ENCODE peak calls at places on chromosomes 4 and X, in four cellular contexts. One of them, this sample, is unnamed.

GRCh38 chr4:31059753-31060522 is 339.8 kb downstream of the PCDH7 start:
- DNase-seq in H1: no peak
- DNase-seq in GM12878: no peak
- DNase-seq in K562: no peak
- DNase-seq in this sample: no peak

GRCh38 chr4:53744446-53745160 is 153.3 kb upstream of the LNX1 start:
- DNase-seq in H1: no peak
- DNase-seq in GM12878: no peak
- DNase-seq in K562: no peak
- DNase-seq in this sample: no peak

GRCh38 chr4:179804440-179804839 is 2362.2 kb upstream of the AGA start:
- DNase-seq in H1: no peak
- DNase-seq in GM12878: no peak
- DNase-seq in K562: no peak
- DNase-seq in this sample: no peak

GRCh38 chr4:183860726-183861125 is 44.4 kb upstream of the STOX2 start:
- DNase-seq in H1: no peak
- DNase-seq in GM12878: no peak
- DNase-seq in K562: no peak
- DNase-seq in this sample: no peak

GRCh38 chrX:32185160-32185559 is 1026.2 kb downstream of the DMD start:
- DNase-seq in H1: no peak
- DNase-seq in GM12878: no peak
- DNase-seq in K562: no peak
- DNase-seq in this sample: no peak

GRCh38 chr4:139329665-139330200 is 27.5 kb upstream of the NDUFC1 start:
- DNase-seq in H1: no peak
- DNase-seq in GM12878: no peak
- DNase-seq in K562: no peak
- DNase-seq in this sample: no peak

GRCh38 chr4:138875886-138876608 is 139.5 kb upstream of the NOCT start:
- DNase-seq in H1: no peak
- DNase-seq in GM12878: no peak
- DNase-seq in K562: no peak
- DNase-seq in this sample: peak; percentile 67

GRCh38 chrX:13197961-13198761 is 121.7 kb downstream of the ATXN3L start:
- DNase-seq in H1: peak; percentile 51
- DNase-seq in GM12878: no peak
- DNase-seq in K562: no peak
- DNase-seq in this sample: no peak

GRCh38 chr4:53055274-53055673 is 193.2 kb downstream of the RASL11B start:
- DNase-seq in H1: no peak
- DNase-seq in GM12878: no peak
- DNase-seq in K562: no peak
- DNase-seq in this sample: no peak

GRCh38 chrX:23785564-23785963 is 2.6 kb downstream of the SAT1 start:
- DNase-seq in H1: no peak
- DNase-seq in GM12878: no peak
- DNase-seq in K562: no peak
- DNase-seq in this sample: no peak

GRCh38 chrX:108704839-108705238 is 31.5 kb downstream of the IRS4 start:
- DNase-seq in H1: no peak
- DNase-seq in GM12878: no peak
- DNase-seq in K562: no peak
- DNase-seq in this sample: no peak

GRCh38 chrX:108701633-108702032 is 34.7 kb downstream of the IRS4 start:
- DNase-seq in H1: no peak
- DNase-seq in GM12878: no peak
- DNase-seq in K562: no peak
- DNase-seq in this sample: no peak

GRCh38 chrX:108696690-108697089 is 39.7 kb downstream of the IRS4 start:
- DNase-seq in H1: no peak
- DNase-seq in GM12878: no peak
- DNase-seq in K562: no peak
- DNase-seq in this sample: no peak

GRCh38 chrX:108699368-108699767 is 37.0 kb downstream of the IRS4 start:
- DNase-seq in H1: no peak
- DNase-seq in GM12878: peak; percentile 7
- DNase-seq in K562: peak; percentile 5
- DNase-seq in this sample: peak; percentile 36
- TF ChIP-seq HDAC2 in H1: no peak
- TF ChIP-seq HDAC2 in GM12878: no peak
- TF ChIP-seq HDAC2 in K562: no peak
- TF ChIP-seq HDAC2 in this sample: no peak

DNA sequence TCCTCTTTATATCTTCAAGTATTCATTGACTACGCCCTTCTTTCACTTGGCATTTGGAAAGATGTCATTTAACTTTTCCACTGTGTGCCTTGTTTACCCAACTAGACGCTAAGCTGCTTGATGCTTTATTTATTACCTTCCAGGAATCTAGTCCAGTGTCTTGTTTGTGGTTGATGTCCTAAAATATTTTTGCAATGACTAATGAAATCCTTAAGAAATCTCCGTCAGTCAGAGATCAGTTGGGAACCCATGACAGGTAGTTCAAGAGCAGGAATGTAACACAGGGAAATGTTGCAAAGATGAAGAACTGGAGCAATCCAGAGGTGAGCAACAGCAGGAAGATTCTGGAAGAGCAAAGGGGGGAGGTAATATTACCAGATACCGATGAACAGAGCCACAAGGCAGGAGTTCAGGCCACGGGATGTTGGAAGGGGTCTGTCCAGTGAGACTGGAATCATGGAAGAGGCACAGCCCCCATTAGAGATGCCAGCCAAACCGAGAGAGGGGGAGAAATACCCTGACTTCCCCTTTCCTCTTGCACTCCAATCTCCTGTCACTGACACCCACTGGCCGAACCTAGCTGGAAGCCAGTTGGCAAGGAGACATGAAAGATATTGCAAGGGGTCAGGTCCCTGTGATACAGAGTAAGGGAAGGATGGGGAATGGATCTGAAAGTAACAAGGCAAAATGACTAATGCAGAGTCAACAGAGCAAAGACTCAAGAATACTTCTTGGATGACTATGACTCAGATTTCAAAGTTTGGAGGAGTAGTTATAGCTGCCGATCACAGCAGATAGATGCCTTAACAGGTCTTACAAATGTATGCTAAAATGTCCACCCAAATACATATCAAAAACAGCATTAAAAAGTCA is 62.7 kb upstream of the PHKA2 start:
- DNase-seq in H1: no peak
- DNase-seq in GM12878: no peak
- DNase-seq in K562: no peak
- DNase-seq in this sample: peak; percentile 86
- TF ChIP-seq HDAC2 in H1: no peak
- TF ChIP-seq HDAC2 in GM12878: no peak
- TF ChIP-seq HDAC2 in K562: no peak
- TF ChIP-seq HDAC2 in this sample: no peak

GRCh38 chr4:152408514-152409327 is 127.2 kb downstream of the FBXW7 start:
- DNase-seq in H1: no peak
- DNase-seq in GM12878: no peak
- DNase-seq in K562: peak; percentile 18
- DNase-seq in this sample: peak; percentile 5
- TF ChIP-seq HDAC2 in H1: no peak
- TF ChIP-seq HDAC2 in GM12878: no peak
- TF ChIP-seq HDAC2 in K562: no peak
- TF ChIP-seq HDAC2 in this sample: no peak

GRCh38 chr4:7727727-7728126 is 211.9 kb downstream of the AFAP1 start:
- DNase-seq in H1: no peak
- DNase-seq in GM12878: no peak
- DNase-seq in K562: no peak
- DNase-seq in this sample: no peak
- TF ChIP-seq HDAC2 in H1: no peak
- TF ChIP-seq HDAC2 in GM12878: no peak
- TF ChIP-seq HDAC2 in K562: no peak
- TF ChIP-seq HDAC2 in this sample: no peak

GRCh38 chr4:105305019-105305836 is 158.6 kb downstream of the TET2 start:
- DNase-seq in H1: no peak
- DNase-seq in GM12878: peak; percentile 50
- DNase-seq in K562: no peak
- DNase-seq in this sample: no peak
- TF ChIP-seq HDAC2 in H1: no peak
- TF ChIP-seq HDAC2 in GM12878: no peak
- TF ChIP-seq HDAC2 in K562: no peak
- TF ChIP-seq HDAC2 in this sample: no peak

GRCh38 chr4:81180916-81181315 is 34.1 kb downstream of the PRKG2 start:
- DNase-seq in H1: no peak
- DNase-seq in GM12878: no peak
- DNase-seq in K562: no peak
- DNase-seq in this sample: no peak
- TF ChIP-seq HDAC2 in H1: no peak
- TF ChIP-seq HDAC2 in GM12878: no peak
- TF ChIP-seq HDAC2 in K562: no peak
- TF ChIP-seq HDAC2 in this sample: no peak

DNA sequence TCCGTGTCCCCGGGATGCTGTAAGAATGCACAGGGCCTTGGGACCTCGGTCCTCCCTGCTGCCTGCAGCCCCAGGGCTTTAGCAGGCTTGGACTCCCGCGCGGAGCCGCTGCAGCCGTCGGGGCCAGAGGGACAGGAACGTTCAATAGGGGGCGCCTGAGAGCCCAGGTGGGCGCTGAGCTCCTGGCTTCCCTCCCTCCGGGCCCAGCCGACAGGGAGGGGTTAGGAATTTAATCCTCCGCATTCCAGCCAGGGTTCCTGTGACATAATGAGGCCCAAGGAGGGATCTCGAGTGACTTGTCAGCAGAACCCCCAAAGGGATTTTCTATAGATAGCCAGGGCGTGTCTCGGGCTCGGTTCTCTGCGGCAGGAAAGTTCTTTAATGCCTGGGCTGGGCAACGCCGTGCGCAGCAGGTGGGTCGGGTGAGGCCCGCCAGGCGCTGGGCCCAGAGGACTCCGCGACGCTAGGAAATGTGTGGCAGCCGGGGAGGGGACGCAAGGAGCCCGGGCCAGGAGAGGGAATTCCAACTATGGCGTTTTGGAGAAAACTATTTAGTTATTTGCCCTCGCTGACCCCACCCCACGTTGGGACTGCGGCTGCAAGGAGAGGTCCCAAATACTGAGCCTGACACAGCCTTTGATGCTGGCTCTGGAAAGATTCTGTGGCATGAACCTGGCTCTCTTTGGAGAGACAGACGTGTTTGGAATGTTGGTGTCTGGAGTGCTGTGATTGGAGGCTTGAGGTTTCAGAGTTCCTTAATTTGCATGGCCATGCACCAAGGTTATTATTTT is 285.2 kb upstream of the GATB start:
- DNase-seq in H1: peak; percentile 79
- DNase-seq in GM12878: no peak
- DNase-seq in K562: peak; percentile 50
- DNase-seq in this sample: peak; percentile 29
- TF ChIP-seq HDAC2 in H1: no peak
- TF ChIP-seq HDAC2 in GM12878: no peak
- TF ChIP-seq HDAC2 in K562: no peak
- TF ChIP-seq HDAC2 in this sample: no peak

GRCh38 chrX:104662694-104663093 is 96.7 kb downstream of the IL1RAPL2 start:
- DNase-seq in H1: no peak
- DNase-seq in GM12878: no peak
- DNase-seq in K562: no peak
- DNase-seq in this sample: no peak

GRCh38 chrX:104660092-104660491 is 94.1 kb downstream of the IL1RAPL2 start:
- DNase-seq in H1: no peak
- DNase-seq in GM12878: no peak
- DNase-seq in K562: no peak
- DNase-seq in this sample: no peak

GRCh38 chrX:104659037-104659744 is 93.2 kb downstream of the IL1RAPL2 start:
- DNase-seq in H1: no peak
- DNase-seq in GM12878: no peak
- DNase-seq in K562: no peak
- DNase-seq in this sample: no peak
- TF ChIP-seq HDAC2 in H1: no peak
- TF ChIP-seq HDAC2 in GM12878: no peak
- TF ChIP-seq HDAC2 in K562: no peak
- TF ChIP-seq HDAC2 in this sample: no peak

DNA sequence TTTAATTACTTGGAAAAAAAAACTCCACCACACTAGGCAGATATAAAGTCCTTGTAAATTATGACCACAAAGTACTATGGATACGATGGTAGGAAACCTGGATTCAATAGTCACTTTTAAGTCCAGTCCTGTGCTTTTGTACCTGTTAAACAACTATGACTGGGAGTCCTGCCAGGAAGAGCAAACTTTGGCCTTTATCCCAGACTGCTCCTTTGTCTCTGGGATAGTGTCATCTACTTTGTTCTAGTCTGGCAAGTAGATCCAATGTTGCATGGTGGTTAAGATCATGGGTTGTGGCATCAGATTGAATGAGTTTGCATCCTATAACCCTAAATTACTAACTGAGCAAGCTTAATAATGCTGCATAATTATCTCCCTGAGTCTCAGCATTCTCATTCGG is 175.3 kb upstream of the FGF13 start:
- DNase-seq in H1: no peak
- DNase-seq in GM12878: no peak
- DNase-seq in K562: no peak
- DNase-seq in this sample: no peak
- TF ChIP-seq HDAC2 in H1: no peak
- TF ChIP-seq HDAC2 in GM12878: no peak
- TF ChIP-seq HDAC2 in K562: no peak
- TF ChIP-seq HDAC2 in this sample: no peak

This sample was measured in A549.